ENCODE peak calls at places on chromosomes 12 and 14, in four cellular contexts. One of them, this sample, is unnamed.
A peak's percentile ranks its signal among the peaks of the same experiment; 100 is the strongest.

GRCh38 chr12:116116650-116117424 is 160.7 kb downstream of the MED13L start:
- DNase-seq in neural progenitor cell: no peak
- DNase-seq in NCI-H446 treated with DMSO at 0.1 percent for 48 hours: no peak
- DNase-seq in GM10248: no peak
- DNase-seq in this sample: no peak

GRCh38 chr12:71085575-71085974 is 72.2 kb downstream of the TSPAN8 start:
- DNase-seq in neural progenitor cell: no peak
- DNase-seq in GM10248: no peak
- DNase-seq in NCI-H446 treated with DMSO at 0.1 percent for 48 hours: no peak
- DNase-seq in this sample: no peak

GRCh38 chr14:22474730-22475351 is 114.2 kb downstream of the DAD1 start:
- DNase-seq in GM10248: no peak
- DNase-seq in NCI-H446 treated with DMSO at 0.1 percent for 48 hours: peak; percentile 70
- DNase-seq in neural progenitor cell: no peak
- DNase-seq in this sample: no peak

GRCh38 chr12:105270671-105271255 is 34.8 kb upstream of the APPL2 start:
- DNase-seq in GM10248: no peak
- DNase-seq in NCI-H446 treated with DMSO at 0.1 percent for 48 hours: no peak
- DNase-seq in neural progenitor cell: no peak
- DNase-seq in this sample: no peak

GRCh38 chr12:89542912-89543592 is 17.2 kb upstream of the POC1B start:
- DNase-seq in NCI-H446 treated with DMSO at 0.1 percent for 48 hours: peak; percentile 50
- DNase-seq in neural progenitor cell: peak; percentile 94
- DNase-seq in GM10248: peak; percentile 45
- DNase-seq in this sample: peak; percentile 47

GRCh38 chr14:64801800-64802199 is 77.9 kb downstream of the SPTB start:
- DNase-seq in GM10248: peak; percentile 45
- DNase-seq in NCI-H446 treated with DMSO at 0.1 percent for 48 hours: no peak
- DNase-seq in neural progenitor cell: peak; percentile 77
- DNase-seq in this sample: no peak

GRCh38 chr12:111438501-111438900 is 32.8 kb downstream of the SH2B3 start:
- DNase-seq in GM10248: no peak
- DNase-seq in NCI-H446 treated with DMSO at 0.1 percent for 48 hours: no peak
- DNase-seq in neural progenitor cell: peak; percentile 21
- DNase-seq in this sample: no peak

GRCh38 chr12:111964935-111965334 is 48.0 kb downstream of the TMEM116 start:
- DNase-seq in neural progenitor cell: no peak
- DNase-seq in NCI-H446 treated with DMSO at 0.1 percent for 48 hours: no peak
- DNase-seq in GM10248: no peak
- DNase-seq in this sample: no peak

GRCh38 chr12:67539946-67540345 is 108.6 kb upstream of the DYRK2 start:
- DNase-seq in NCI-H446 treated with DMSO at 0.1 percent for 48 hours: no peak
- DNase-seq in neural progenitor cell: no peak
- DNase-seq in GM10248: no peak
- DNase-seq in this sample: no peak

GRCh38 chr12:6345319-6346071 is 3.6 kb upstream of the TNFRSF1A start:
- DNase-seq in NCI-H446 treated with DMSO at 0.1 percent for 48 hours: no peak
- DNase-seq in GM10248: no peak
- DNase-seq in neural progenitor cell: no peak
- DNase-seq in this sample: peak; percentile 89

GRCh38 chr14:22099942-22100763 is 426.5 kb upstream of the OR4E1 start:
- DNase-seq in NCI-H446 treated with DMSO at 0.1 percent for 48 hours: peak; percentile 13
- DNase-seq in GM10248: peak; percentile 32
- DNase-seq in neural progenitor cell: peak; percentile 87
- DNase-seq in this sample: no peak

GRCh38 chr14:69449216-69449615 is 35.3 kb upstream of the PLEKHD1 start:
- DNase-seq in neural progenitor cell: no peak
- DNase-seq in NCI-H446 treated with DMSO at 0.1 percent for 48 hours: no peak
- DNase-seq in GM10248: no peak
- DNase-seq in this sample: no peak

GRCh38 chr12:102050660-102051430 is 10.9 kb downstream of the WASHC3 start:
- DNase-seq in neural progenitor cell: no peak
- DNase-seq in NCI-H446 treated with DMSO at 0.1 percent for 48 hours: no peak
- DNase-seq in GM10248: no peak
- DNase-seq in this sample: no peak

GRCh38 chr14:94322648-94323570 is at the start of gene SERPINA6:
- DNase-seq in neural progenitor cell: no peak
- DNase-seq in NCI-H446 treated with DMSO at 0.1 percent for 48 hours: no peak
- DNase-seq in GM10248: peak; percentile 3
- DNase-seq in this sample: peak; percentile 47

GRCh38 chr14:44963775-44964380 is 1.9 kb downstream of the TOGARAM1 start:
- DNase-seq in NCI-H446 treated with DMSO at 0.1 percent for 48 hours: peak; percentile 23
- DNase-seq in GM10248: no peak
- DNase-seq in neural progenitor cell: peak; percentile 51
- DNase-seq in this sample: no peak

GRCh38 chr12:56208014-56208413 is 13.7 kb downstream of the RNF41 start:
- DNase-seq in NCI-H446 treated with DMSO at 0.1 percent for 48 hours: no peak
- DNase-seq in GM10248: no peak
- DNase-seq in neural progenitor cell: no peak
- DNase-seq in this sample: no peak

GRCh38 chr12:72277415-72277814 is 5.2 kb downstream of the TRHDE start:
- DNase-seq in NCI-H446 treated with DMSO at 0.1 percent for 48 hours: no peak
- DNase-seq in neural progenitor cell: no peak
- DNase-seq in GM10248: no peak
- DNase-seq in this sample: no peak

GRCh38 chr12:56115329-56115728 is 1.1 kb upstream of the RPL41 start:
- DNase-seq in NCI-H446 treated with DMSO at 0.1 percent for 48 hours: no peak
- DNase-seq in GM10248: no peak
- DNase-seq in neural progenitor cell: peak; percentile 23
- DNase-seq in this sample: no peak

GRCh38 chr12:63955831-63956685 is 111.6 kb downstream of the SRGAP1 start:
- DNase-seq in neural progenitor cell: no peak
- DNase-seq in NCI-H446 treated with DMSO at 0.1 percent for 48 hours: no peak
- DNase-seq in GM10248: no peak
- DNase-seq in this sample: peak; percentile 81

GRCh38 chr12:8562310-8562709 is 21.6 kb upstream of the CLEC4E start:
- DNase-seq in neural progenitor cell: no peak
- DNase-seq in GM10248: no peak
- DNase-seq in NCI-H446 treated with DMSO at 0.1 percent for 48 hours: no peak
- DNase-seq in this sample: no peak

GRCh38 chr14:87407344-87407743 is 585.6 kb downstream of the GALC start:
- DNase-seq in neural progenitor cell: no peak
- DNase-seq in GM10248: no peak
- DNase-seq in NCI-H446 treated with DMSO at 0.1 percent for 48 hours: no peak
- DNase-seq in this sample: no peak

GRCh38 chr12:1758887-1759286 is 61.5 kb upstream of the LRTM2 start:
- DNase-seq in NCI-H446 treated with DMSO at 0.1 percent for 48 hours: peak; percentile 16
- DNase-seq in GM10248: no peak
- DNase-seq in neural progenitor cell: no peak
- DNase-seq in this sample: no peak

GRCh38 chr14:105374389-105374788 is 23.9 kb upstream of the TEX22 start:
- DNase-seq in GM10248: no peak
- DNase-seq in NCI-H446 treated with DMSO at 0.1 percent for 48 hours: no peak
- DNase-seq in neural progenitor cell: no peak
- DNase-seq in this sample: no peak

GRCh38 chr14:95386536-95386935 is 66.8 kb upstream of the CLMN start:
- DNase-seq in NCI-H446 treated with DMSO at 0.1 percent for 48 hours: no peak
- DNase-seq in GM10248: no peak
- DNase-seq in neural progenitor cell: no peak
- DNase-seq in this sample: no peak

GRCh38 chr14:25049127-25049558 is 804 bp downstream of the STXBP6 start:
- DNase-seq in NCI-H446 treated with DMSO at 0.1 percent for 48 hours: no peak
- DNase-seq in GM10248: no peak
- DNase-seq in neural progenitor cell: no peak
- DNase-seq in this sample: no peak

GRCh38 chr12:67910360-67911292 is 78.6 kb upstream of the IFNG-AS1 start:
- DNase-seq in NCI-H446 treated with DMSO at 0.1 percent for 48 hours: peak; percentile 49
- DNase-seq in neural progenitor cell: no peak
- DNase-seq in GM10248: no peak
- DNase-seq in this sample: peak; percentile 93

GRCh38 chr14:96683575-96684289 is 113.5 kb upstream of the VRK1 start:
- DNase-seq in NCI-H446 treated with DMSO at 0.1 percent for 48 hours: no peak
- DNase-seq in GM10248: no peak
- DNase-seq in neural progenitor cell: no peak
- DNase-seq in this sample: no peak

GRCh38 chr14:36221097-36221496 is 44.6 kb upstream of the PTCSC3 start:
- DNase-seq in GM10248: no peak
- DNase-seq in neural progenitor cell: peak; percentile 87
- DNase-seq in NCI-H446 treated with DMSO at 0.1 percent for 48 hours: no peak
- DNase-seq in this sample: no peak

GRCh38 chr12:32476446-32476845 is 77.1 kb downstream of the FGD4 start:
- DNase-seq in NCI-H446 treated with DMSO at 0.1 percent for 48 hours: no peak
- DNase-seq in GM10248: no peak
- DNase-seq in neural progenitor cell: no peak
- DNase-seq in this sample: no peak

GRCh38 chr12:113874326-113874725 is 91.8 kb downstream of the RBM19 start:
- DNase-seq in GM10248: no peak
- DNase-seq in neural progenitor cell: no peak
- DNase-seq in NCI-H446 treated with DMSO at 0.1 percent for 48 hours: no peak
- DNase-seq in this sample: no peak